ENCODE peak calls at places on chromosome 12, in nine cellular contexts. E, C, S, L, J, Z, P, D and K are unnamed samples.

GRCh38 chr12:48157889-48158370 is 615 bp upstream of the ASB8 start:
- DNase-seq in Z (no peak), J (no peak), P (no peak), E (no peak), S (no peak), D (no peak), C (no peak), L (no peak), K (no peak)

GRCh38 chr12:115261249-115261648 is 577.3 kb upstream of the TBX3 start:
- DNase-seq in E (no peak), S (no peak), Z (no peak), L (no peak), J (no peak), P (no peak), D (no peak), C (no peak), K (no peak)

GRCh38 chr12:57772429-57773322 is at the start of gene EEF1AKMT3:
- DNase-seq in P (no peak), D (no peak), S (peak), J (no peak), E (peak), C (peak), Z (peak), L (peak), K (peak)

GRCh38 chr12:40099423-40099853 is 6.4 kb downstream of the SLC2A13 start:
- DNase-seq in J (no peak), C (no peak), L (no peak), E (no peak), D (no peak), S (no peak), P (no peak), Z (no peak), K (no peak)

GRCh38 chr12:108638997-108639822 is 5.5 kb upstream of the SELPLG start:
- DNase-seq in J (no peak), Z (no peak), P (no peak), L (no peak), C (no peak), D (no peak), E (no peak), S (no peak), K (no peak)

GRCh38 chr12:73863541-73863940 is 674.1 kb upstream of the ATXN7L3B start:
- DNase-seq in Z (no peak), L (no peak), E (peak), P (no peak), J (no peak), D (no peak), S (no peak), C (no peak), K (no peak)

GRCh38 chr12:52074006-52074405 is 4.2 kb downstream of the ATG101 start:
- DNase-seq in Z (no peak), C (peak), D (no peak), L (peak), E (no peak), S (no peak), J (no peak), P (no peak), K (no peak)

GRCh38 chr12:43333650-43334043 is 218.4 kb downstream of the ADAMTS20 start:
- DNase-seq in P (no peak), S (no peak), C (no peak), L (no peak), E (no peak), Z (no peak), D (no peak), J (no peak), K (no peak)

GRCh38 chr12:111443586-111443985 is 37.9 kb downstream of the SH2B3 start:
- DNase-seq in C (no peak), Z (no peak), D (no peak), J (no peak), L (no peak), E (no peak), P (no peak), S (no peak), K (peak)

GRCh38 chr12:56687225-56688128 is 607 bp downstream of the PTGES3 start:
- DNase-seq in L (peak), Z (peak), E (peak), P (no peak), S (peak), D (peak), J (peak), C (peak), K (peak)

GRCh38 chr12:94561943-94562411 is 88.4 kb downstream of the TMCC3 start:
- DNase-seq in E (peak), Z (peak), C (peak), D (no peak), L (no peak), J (no peak), S (no peak), P (no peak), K (no peak)

GRCh38 chr12:125105600-125105999 is 40.4 kb downstream of the AACS start:
- DNase-seq in D (no peak), P (no peak), L (no peak), E (no peak), J (no peak), C (no peak), S (no peak), Z (no peak), K (no peak)

GRCh38 chr12:89344862-89345202 is 7.5 kb downstream of the DUSP6 start:
- DNase-seq in Z (no peak), P (no peak), J (no peak), S (no peak), C (no peak), E (no peak), D (no peak), L (no peak), K (no peak)

GRCh38 chr12:89345830-89346740 is 6.2 kb downstream of the DUSP6 start:
- DNase-seq in C (peak), J (peak), D (no peak), S (peak), P (peak), E (no peak), Z (no peak), L (peak), K (no peak)

GRCh38 chr12:89347325-89347829 is 4.9 kb downstream of the DUSP6 start:
- DNase-seq in P (no peak), L (no peak), Z (no peak), C (no peak), D (no peak), E (no peak), J (no peak), S (no peak), K (no peak)

GRCh38 chr12:89345376-89345775 is 6.9 kb downstream of the DUSP6 start:
- DNase-seq in Z (no peak), J (no peak), E (no peak), S (no peak), C (no peak), D (no peak), P (no peak), L (no peak), K (no peak)

GRCh38 chr12:89346741-89347324 is 5.5 kb downstream of the DUSP6 start:
- DNase-seq in L (no peak), J (no peak), Z (no peak), D (no peak), P (no peak), E (peak), C (peak), S (peak), K (no peak)
- H3K27ac ChIP-seq in L (peak), J (no peak), Z (no peak), D (peak), P (peak), E (peak), C (peak), S (no peak), K (peak)

DNA sequence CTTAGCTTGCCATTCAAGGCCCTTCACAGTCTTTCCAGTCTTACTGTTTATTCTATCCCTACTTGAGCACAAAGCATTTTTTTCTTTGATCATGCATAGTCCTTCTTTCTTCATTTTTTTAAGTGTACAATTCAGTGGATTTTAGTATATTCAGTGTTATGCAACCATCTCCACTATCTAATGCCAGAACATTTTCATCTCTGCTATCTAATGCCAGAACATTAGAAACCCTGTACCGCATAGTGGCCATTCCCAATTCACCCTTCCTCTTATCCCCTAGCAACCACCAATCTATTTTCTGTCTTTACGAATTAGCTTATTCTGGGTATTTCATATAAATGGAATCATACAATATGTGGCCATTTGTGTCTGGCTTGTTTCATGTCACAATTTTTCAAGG is 13.4 kb downstream of the LPCAT3 start:
- DNase-seq in L (no peak), P (no peak), J (no peak), C (no peak), S (no peak), Z (no peak), E (no peak), D (no peak), K (no peak)
- H3K27ac ChIP-seq in L (no peak), P (no peak), J (no peak), C (no peak), S (no peak), Z (no peak), E (no peak), D (no peak), K (no peak)

DNA sequence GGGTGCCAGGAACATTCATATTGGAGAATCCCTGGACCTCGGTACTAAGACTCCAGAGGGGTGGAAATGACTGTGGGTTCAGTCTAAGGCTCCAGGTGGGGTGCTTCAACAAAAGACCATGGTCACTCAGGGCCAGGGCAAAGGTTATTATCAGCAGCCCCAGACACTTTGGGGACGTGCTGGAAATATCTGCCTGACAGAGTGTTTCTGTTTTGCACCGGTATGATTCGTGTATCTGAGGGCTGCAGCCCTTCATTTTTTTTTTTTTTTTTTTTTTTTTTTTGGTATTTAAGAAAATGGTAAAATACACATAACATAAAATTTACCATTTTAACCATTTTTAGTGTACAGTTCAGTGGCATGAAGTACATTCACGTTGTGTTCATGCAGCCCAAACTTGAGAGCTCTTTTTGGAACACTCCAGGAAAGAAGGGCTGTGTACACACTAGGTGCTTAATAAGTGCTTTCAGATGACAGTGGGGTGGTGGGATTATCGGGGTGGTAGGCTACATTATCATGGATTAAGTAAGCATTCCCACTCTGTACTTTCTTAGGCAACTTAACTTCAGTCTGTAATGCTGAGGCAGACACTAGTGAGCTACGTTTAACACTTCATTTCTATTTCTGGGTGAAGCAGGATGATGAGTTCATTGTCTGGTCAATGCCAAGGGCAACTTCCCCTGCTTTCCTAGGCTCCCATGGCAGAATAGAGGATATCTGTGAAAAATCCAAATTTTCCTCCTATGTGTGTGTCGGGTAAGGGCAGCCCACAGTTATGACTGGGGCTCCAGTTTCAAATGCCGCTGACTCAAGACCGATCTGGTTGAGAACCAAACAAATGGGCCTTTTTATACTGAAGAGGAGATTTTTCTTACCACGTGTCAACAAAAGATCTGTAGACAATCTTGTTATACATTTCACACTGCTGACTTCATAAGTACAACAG is 120.5 kb downstream of the CHST11 start:
- DNase-seq in S (no peak), D (no peak), P (no peak), J (no peak), E (no peak), Z (no peak), C (no peak), L (no peak), K (no peak)
- H3K27ac ChIP-seq in S (no peak), D (no peak), P (no peak), J (no peak), E (no peak), Z (no peak), C (no peak), L (no peak), K (no peak)

GRCh38 chr12:7129647-7130536 is at the start of gene CLSTN3:
- DNase-seq in L (peak), Z (peak), S (peak), J (peak), D (peak), C (peak), E (peak), P (no peak), K (peak)
- H3K27ac ChIP-seq in L (peak), Z (peak), S (peak), J (peak), D (peak), C (no peak), E (peak), P (peak), K (peak)

GRCh38 chr12:26953447-26953846 is 15.2 kb downstream of the FGFR1OP2 start:
- DNase-seq in J (no peak), D (peak), P (no peak), L (peak), S (peak), Z (no peak), E (no peak), C (no peak), K (no peak)

GRCh38 chr12:26948309-26948708 is 10.0 kb downstream of the FGFR1OP2 start:
- DNase-seq in D (no peak), J (no peak), P (no peak), L (no peak), S (no peak), C (no peak), Z (no peak), E (no peak), K (no peak)

GRCh38 chr12:26954027-26954426 is 15.8 kb downstream of the FGFR1OP2 start:
- DNase-seq in C (no peak), D (no peak), J (no peak), S (no peak), P (no peak), L (no peak), E (no peak), Z (no peak), K (no peak)
- H3K27ac ChIP-seq in C (no peak), D (no peak), J (no peak), S (no peak), P (no peak), L (no peak), E (no peak), Z (no peak), K (no peak)

GRCh38 chr12:49188916-49189367 is at the start of gene TUBA1A:
- DNase-seq in C (peak), Z (peak), L (peak), S (peak), J (peak), E (peak), P (peak), D (peak), K (peak)
- H3K27ac ChIP-seq in C (peak), Z (peak), L (peak), S (peak), J (peak), E (peak), P (peak), D (peak), K (peak)

GRCh38 chr12:60265741-60266140 is 669.9 kb downstream of the SLC16A7 start:
- DNase-seq in S (no peak), J (no peak), P (no peak), C (no peak), Z (no peak), D (no peak), E (no peak), L (no peak), K (no peak)
- H3K27ac ChIP-seq in S (no peak), J (no peak), P (no peak), C (no peak), Z (no peak), D (no peak), E (no peak), L (no peak), K (no peak)